ENCODE peak calls at places on chromosome 1, in six cellular contexts. H is cardiac fibroblast; U is ovary; G is AG04450; R is heart left ventricle; I is CD8-positive, alpha-beta T cell. P is an unnamed sample.

GRCh38 chr1:8955367-8955766 is 9.7 kb downstream of the CA6 start:
- DNase-seq in G (no peak), U (no peak), I (no peak), H (no peak), R (no peak), P (no peak)

GRCh38 chr1:248316796-248317195 is 7.6 kb downstream of the OR2M7 start:
- DNase-seq in I (no peak), R (no peak), U (no peak), H (no peak), G (no peak), P (no peak)

GRCh38 chr1:75673399-75673798 is 51.1 kb upstream of the ACADM start:
- DNase-seq in I (no peak), G (no peak), U (no peak), R (no peak), H (no peak), P (no peak)

GRCh38 chr1:163069655-163070277 is 605 bp downstream of the RGS4 start:
- DNase-seq in H (no peak), U (no peak), R (no peak), I (no peak), G (no peak), P (no peak)

GRCh38 chr1:145994391-145995120 is 1.8 kb downstream of the TXNIP start:
- DNase-seq in U (no peak), H (no peak), G (no peak), R (peak), I (no peak), P (no peak)

GRCh38 chr1:64856564-64856963 is 109.8 kb downstream of the JAK1 start:
- DNase-seq in U (peak), G (no peak), R (peak), H (peak), I (no peak), P (peak)

GRCh38 chr1:33466159-33466558 is 6.3 kb upstream of the ZSCAN20 start:
- DNase-seq in G (no peak), R (peak), U (no peak), I (no peak), H (no peak), P (no peak)

GRCh38 chr1:213492161-213493041 is 441.4 kb downstream of the RPS6KC1 start:
- DNase-seq in U (no peak), R (no peak), G (no peak), I (no peak), H (no peak), P (no peak)

GRCh38 chr1:30879940-30880339 is 28.6 kb downstream of the SDC3 start:
- DNase-seq in U (no peak), R (no peak), H (no peak), I (no peak), G (no peak), P (no peak)

GRCh38 chr1:203046984-203047630 is 20.8 kb downstream of the PPFIA4 start:
- DNase-seq in H (peak), G (peak), I (no peak), U (no peak), R (no peak), P (no peak)

GRCh38 chr1:43464840-43465693 is 11.3 kb upstream of the HYI start:
- DNase-seq in U (no peak), G (no peak), I (no peak), H (peak), R (no peak), P (no peak)

GRCh38 chr1:214550339-214551051 is 907 bp downstream of the PTPN14 start:
- DNase-seq in R (no peak), I (no peak), H (no peak), U (no peak), G (no peak), P (no peak)

GRCh38 chr1:20634594-20635084 is 1.4 kb downstream of the PINK1 start:
- DNase-seq in H (peak), G (no peak), R (peak), U (no peak), I (no peak), P (no peak)

GRCh38 chr1:46486432-46487015 is 3.1 kb upstream of the DMBX1 start:
- DNase-seq in H (no peak), R (no peak), G (no peak), U (no peak), I (no peak), P (no peak)
- H3K4me3 ChIP-seq in H (no peak), R (no peak), G (no peak), U (no peak), I (no peak), P (no peak)

GRCh38 chr1:6487804-6488484 is 3.5 kb downstream of the PLEKHG5 start:
- DNase-seq in I (no peak), G (no peak), H (no peak), U (no peak), R (no peak), P (no peak)

GRCh38 chr1:6489799-6490180 is 1.7 kb downstream of the PLEKHG5 start:
- DNase-seq in R (peak), H (peak), G (peak), U (peak), I (peak), P (no peak)

GRCh38 chr1:6489383-6489765 is 2.1 kb downstream of the PLEKHG5 start:
- DNase-seq in I (no peak), U (no peak), H (no peak), R (no peak), G (no peak), P (no peak)

GRCh38 chr1:6490181-6491075 is 1.0 kb downstream of the PLEKHG5 start:
- DNase-seq in H (peak), U (peak), R (peak), I (peak), G (peak), P (no peak)

GRCh38 chr1:6488602-6489382 is 2.7 kb downstream of the PLEKHG5 start:
- DNase-seq in G (no peak), H (no peak), I (no peak), U (no peak), R (peak), P (no peak)
- TF ChIP-seq CTCF in G (no peak), H (no peak), I (no peak), U (no peak), R (no peak), P (no peak)

GRCh38 chr1:209769171-209769904 is 13.5 kb downstream of the TRAF3IP3 start:
- DNase-seq in H (peak), I (peak), G (peak), U (peak), R (peak), P (no peak)
- H3K4me3 ChIP-seq in H (no peak), I (peak), G (no peak), U (no peak), R (peak), P (peak)

DNA sequence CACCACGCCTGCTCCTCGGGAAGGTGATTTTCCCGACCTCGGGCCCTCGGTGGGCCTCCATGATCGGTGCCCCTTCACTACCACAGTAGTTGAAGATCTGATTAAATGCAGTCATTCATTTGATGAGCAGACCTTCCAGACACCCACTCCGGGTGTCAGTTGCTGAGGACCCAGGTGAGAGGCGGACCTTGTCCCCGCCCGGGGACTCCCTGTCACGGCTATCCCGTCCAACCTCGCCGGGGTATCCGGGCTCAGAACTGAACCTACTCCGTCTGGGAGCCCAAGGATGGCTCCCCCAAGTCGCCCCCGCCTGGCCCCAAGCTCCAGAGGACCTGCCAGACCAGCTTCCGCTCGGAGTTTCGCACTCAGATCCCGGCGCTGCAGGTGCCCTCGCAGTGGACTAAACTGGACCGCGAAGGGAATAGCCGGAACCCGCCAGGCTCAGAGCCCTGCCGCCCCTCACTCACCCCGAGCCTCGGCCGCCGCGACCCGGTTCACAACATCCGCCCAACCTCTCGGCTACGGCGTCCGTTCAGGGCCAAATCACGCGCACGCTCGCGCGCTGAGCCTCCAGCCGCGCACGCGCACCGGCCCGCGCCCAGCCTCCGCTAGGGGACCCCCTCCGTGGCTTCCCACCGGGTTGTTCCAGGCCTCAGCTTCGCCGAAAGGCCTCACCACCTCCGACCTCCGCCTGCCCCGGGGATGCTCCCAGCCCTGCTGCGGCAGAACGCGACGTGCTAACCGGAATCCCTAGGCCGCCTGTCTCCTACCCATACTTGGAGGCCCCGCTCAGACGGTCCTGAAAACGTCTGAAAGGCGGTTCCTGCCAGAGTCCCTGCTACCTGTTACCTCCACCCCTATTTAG is 22.3 kb downstream of the RNU1-3 start:
- DNase-seq in I (peak), H (peak), R (peak), U (peak), G (peak), P (peak)
- TF ChIP-seq CTCF in I (peak), H (peak), R (peak), U (peak), G (peak), P (peak)

GRCh38 chr1:233790662-233791371 is 113.7 kb upstream of the SLC35F3 start:
- DNase-seq in U (peak), I (peak), G (peak), H (peak), R (no peak), P (no peak)

GRCh38 chr1:233791372-233791703 is 113.1 kb upstream of the SLC35F3 start:
- DNase-seq in H (no peak), U (no peak), I (no peak), G (no peak), R (no peak), P (no peak)

GRCh38 chr1:233788687-233789086 is 115.8 kb upstream of the SLC35F3 start:
- DNase-seq in U (no peak), I (no peak), G (no peak), H (no peak), R (no peak), P (no peak)

GRCh38 chr1:233790121-233790520 is 114.4 kb upstream of the SLC35F3 start:
- DNase-seq in G (no peak), I (no peak), H (no peak), U (no peak), R (no peak), P (no peak)

GRCh38 chr1:233791750-233792149 is 112.7 kb upstream of the SLC35F3 start:
- DNase-seq in R (no peak), I (no peak), G (no peak), U (no peak), H (no peak), P (no peak)
- H3K4me3 ChIP-seq in R (no peak), I (no peak), G (no peak), U (no peak), H (no peak), P (no peak)

GRCh38 chr1:115642168-115643072 is 650 bp downstream of the VANGL1 start:
- DNase-seq in R (peak), U (peak), I (peak), H (peak), G (no peak), P (no peak)
- TF ChIP-seq CTCF in R (peak), U (no peak), I (no peak), H (no peak), G (peak), P (no peak)

DNA sequence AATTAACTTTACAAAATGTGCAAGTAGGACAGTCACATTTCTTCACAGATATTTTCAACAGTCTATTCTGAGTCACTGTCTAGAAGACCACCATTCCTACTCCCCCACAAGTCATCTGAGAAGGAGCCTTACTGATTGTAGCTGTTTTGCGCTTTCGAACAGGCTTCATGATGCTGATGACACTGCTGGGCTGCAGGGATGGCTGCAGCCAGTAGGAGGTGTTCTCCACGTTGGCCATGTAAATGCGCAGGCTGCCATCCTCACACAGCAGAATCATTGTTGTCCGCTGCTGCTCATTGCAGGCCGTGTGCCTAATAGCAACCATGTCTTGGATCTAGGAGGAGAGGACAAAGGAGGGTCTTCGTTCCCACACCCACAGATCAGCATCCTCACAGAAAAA is 56.9 kb downstream of the UBR4 start:
- DNase-seq in U (no peak), R (no peak), G (no peak), H (no peak), I (no peak), P (no peak)
- H3K4me3 ChIP-seq in U (no peak), R (no peak), G (no peak), H (no peak), I (no peak), P (no peak)

P was measured in dorsolateral prefrontal cortex.